ENCODE peak calls at places on chromosomes 11 and 22, in ten cellular contexts. One of them, this sample, is unnamed.

GRCh38 chr22:49547751-49548239 is 279.9 kb downstream of the BRD1 start:
- DNase-seq in tibial artery: peak; percentile 9
- DNase-seq in spleen: peak; percentile 59
- DNase-seq in neuronal stem cell: no peak
- DNase-seq in IMR-90: no peak
- DNase-seq in SK-N-SH: no peak
- DNase-seq in mesenchymal stem cell: no peak
- DNase-seq in A549: no peak
- DNase-seq in heart right ventricle: no peak
- DNase-seq in astrocyte: no peak
- DNase-seq in this sample: peak; percentile 49

GRCh38 chr11:108536783-108537182 is 38.6 kb upstream of the POGLUT3 start:
- DNase-seq in mesenchymal stem cell: no peak
- DNase-seq in astrocyte: no peak
- DNase-seq in heart right ventricle: no peak
- DNase-seq in neuronal stem cell: no peak
- DNase-seq in IMR-90: no peak
- DNase-seq in A549: no peak
- DNase-seq in SK-N-SH: no peak
- DNase-seq in tibial artery: no peak
- DNase-seq in spleen: no peak
- DNase-seq in this sample: no peak

GRCh38 chr11:8671651-8672062 is 10.8 kb downstream of the TRIM66 start:
- DNase-seq in A549: no peak
- DNase-seq in mesenchymal stem cell: no peak
- DNase-seq in IMR-90: peak; percentile 87
- DNase-seq in tibial artery: no peak
- DNase-seq in SK-N-SH: no peak
- DNase-seq in astrocyte: peak; percentile 85
- DNase-seq in neuronal stem cell: no peak
- DNase-seq in spleen: no peak
- DNase-seq in heart right ventricle: no peak
- DNase-seq in this sample: no peak

GRCh38 chr11:19520681-19521080 is 192.0 kb upstream of the NAV2 start:
- DNase-seq in IMR-90: no peak
- DNase-seq in tibial artery: no peak
- DNase-seq in SK-N-SH: no peak
- DNase-seq in neuronal stem cell: no peak
- DNase-seq in astrocyte: no peak
- DNase-seq in spleen: no peak
- DNase-seq in A549: no peak
- DNase-seq in heart right ventricle: no peak
- DNase-seq in mesenchymal stem cell: no peak
- DNase-seq in this sample: no peak

GRCh38 chr22:43897751-43898261 is 6.0 kb upstream of the PNPLA5 start:
- DNase-seq in heart right ventricle: no peak
- DNase-seq in mesenchymal stem cell: peak; percentile 66
- DNase-seq in spleen: no peak
- DNase-seq in IMR-90: peak; percentile 87
- DNase-seq in A549: peak; percentile 29
- DNase-seq in tibial artery: no peak
- DNase-seq in neuronal stem cell: no peak
- DNase-seq in astrocyte: peak; percentile 86
- DNase-seq in SK-N-SH: no peak
- DNase-seq in this sample: no peak

GRCh38 chr11:9210922-9211320 is 54.2 kb downstream of the DENND5A start:
- DNase-seq in tibial artery: no peak
- DNase-seq in heart right ventricle: no peak
- DNase-seq in A549: no peak
- DNase-seq in astrocyte: peak; percentile 70
- DNase-seq in neuronal stem cell: no peak
- DNase-seq in SK-N-SH: no peak
- DNase-seq in spleen: no peak
- DNase-seq in mesenchymal stem cell: peak; percentile 52
- DNase-seq in IMR-90: peak; percentile 48
- DNase-seq in this sample: no peak

GRCh38 chr11:19557720-19558140 is 154.9 kb upstream of the NAV2 start:
- DNase-seq in heart right ventricle: peak; percentile 87
- DNase-seq in astrocyte: peak; percentile 23
- DNase-seq in mesenchymal stem cell: peak; percentile 71
- DNase-seq in tibial artery: peak; percentile 67
- DNase-seq in SK-N-SH: peak; percentile 67
- DNase-seq in IMR-90: peak; percentile 70
- DNase-seq in spleen: peak; percentile 89
- DNase-seq in A549: peak; percentile 78
- DNase-seq in neuronal stem cell: peak; percentile 77
- DNase-seq in this sample: peak; percentile 88

GRCh38 chr22:22214819-22215329 is 29.7 kb upstream of the VPREB1 start:
- DNase-seq in heart right ventricle: no peak
- DNase-seq in tibial artery: no peak
- DNase-seq in mesenchymal stem cell: no peak
- DNase-seq in spleen: no peak
- DNase-seq in astrocyte: no peak
- DNase-seq in SK-N-SH: no peak
- DNase-seq in neuronal stem cell: no peak
- DNase-seq in A549: no peak
- DNase-seq in IMR-90: no peak
- DNase-seq in this sample: no peak

GRCh38 chr11:2428322-2428795 is 16.0 kb downstream of the TRPM5 start:
- DNase-seq in mesenchymal stem cell: peak; percentile 39
- DNase-seq in A549: peak; percentile 56
- DNase-seq in SK-N-SH: peak; percentile 85
- DNase-seq in spleen: peak; percentile 95
- DNase-seq in heart right ventricle: peak; percentile 79
- DNase-seq in neuronal stem cell: peak; percentile 67
- DNase-seq in IMR-90: peak; percentile 34
- DNase-seq in tibial artery: peak; percentile 71
- DNase-seq in astrocyte: peak; percentile 7
- DNase-seq in this sample: peak; percentile 87

GRCh38 chr11:76208829-76209670 is 2.7 kb upstream of the WNT11 start:
- DNase-seq in IMR-90: peak; percentile 12
- DNase-seq in A549: peak; percentile 79
- DNase-seq in heart right ventricle: peak; percentile 86
- DNase-seq in SK-N-SH: peak; percentile 92
- DNase-seq in spleen: peak; percentile 95
- DNase-seq in neuronal stem cell: peak; percentile 79
- DNase-seq in mesenchymal stem cell: peak; percentile 54
- DNase-seq in tibial artery: peak; percentile 72
- DNase-seq in astrocyte: no peak
- DNase-seq in this sample: peak; percentile 92

GRCh38 chr22:29383740-29384139 is 4.6 kb downstream of the AP1B1 start:
- DNase-seq in heart right ventricle: no peak
- DNase-seq in astrocyte: no peak
- DNase-seq in mesenchymal stem cell: no peak
- DNase-seq in neuronal stem cell: no peak
- DNase-seq in spleen: no peak
- DNase-seq in A549: no peak
- DNase-seq in tibial artery: no peak
- DNase-seq in IMR-90: no peak
- DNase-seq in SK-N-SH: no peak
- DNase-seq in this sample: no peak

GRCh38 chr11:271316-271715 is 6.9 kb upstream of the NLRP6 start:
- DNase-seq in A549: no peak
- DNase-seq in IMR-90: no peak
- DNase-seq in mesenchymal stem cell: no peak
- DNase-seq in SK-N-SH: no peak
- DNase-seq in neuronal stem cell: no peak
- DNase-seq in spleen: peak; percentile 77
- DNase-seq in astrocyte: no peak
- DNase-seq in tibial artery: no peak
- DNase-seq in heart right ventricle: no peak
- DNase-seq in this sample: peak; percentile 69

DNA sequence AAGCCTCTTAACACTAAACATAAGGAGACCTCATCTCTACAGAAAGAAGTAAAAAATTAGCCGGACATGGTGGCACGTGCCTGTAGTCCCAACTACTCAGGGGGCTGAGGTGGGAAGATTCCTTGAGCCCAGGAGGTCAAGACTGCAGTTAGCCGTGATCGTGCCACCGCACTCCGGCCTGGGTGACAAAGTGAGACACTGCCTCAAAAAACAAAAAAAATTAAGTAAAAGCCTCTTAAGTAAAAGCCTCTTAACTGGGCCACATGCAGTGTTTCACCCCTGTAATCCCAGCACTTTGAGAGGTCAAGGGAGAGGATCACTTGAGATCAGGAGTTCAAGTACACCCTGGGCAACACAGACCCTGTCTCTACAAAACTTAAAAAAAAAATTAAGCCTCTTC is 25.7 kb downstream of the CELF1 start:
- DNase-seq in mesenchymal stem cell: no peak
- DNase-seq in SK-N-SH: no peak
- DNase-seq in tibial artery: no peak
- DNase-seq in IMR-90: no peak
- DNase-seq in neuronal stem cell: no peak
- DNase-seq in spleen: no peak
- DNase-seq in heart right ventricle: no peak
- DNase-seq in astrocyte: no peak
- DNase-seq in A549: no peak
- DNase-seq in this sample: no peak
- H3K4me1 ChIP-seq in mesenchymal stem cell: peaks cover 16% of the 10 kb centered on the region
- H3K4me1 ChIP-seq in SK-N-SH: peaks cover 18% of the 10 kb centered on the region
- H3K4me1 ChIP-seq in tibial artery: peaks cover 7% of the 10 kb centered on the region
- H3K4me1 ChIP-seq in IMR-90: peaks cover 12% of the 10 kb centered on the region
- H3K4me1 ChIP-seq in neuronal stem cell: peaks cover 18% of the 10 kb centered on the region
- H3K4me1 ChIP-seq in spleen: peaks cover 98% of the 10 kb centered on the region
- H3K4me1 ChIP-seq in heart right ventricle: peaks cover 60% of the 10 kb centered on the region
- H3K4me1 ChIP-seq in astrocyte: peaks cover 24% of the 10 kb centered on the region
- H3K4me1 ChIP-seq in A549: peaks cover 35% of the 10 kb centered on the region
- H3K4me1 ChIP-seq in this sample: peaks cover 23% of the 10 kb centered on the region

GRCh38 chr11:30329150-30329940 is 6.4 kb downstream of the ARL14EP start:
- DNase-seq in IMR-90: no peak
- DNase-seq in spleen: no peak
- DNase-seq in SK-N-SH: no peak
- DNase-seq in mesenchymal stem cell: no peak
- DNase-seq in astrocyte: no peak
- DNase-seq in neuronal stem cell: no peak
- DNase-seq in A549: no peak
- DNase-seq in heart right ventricle: no peak
- DNase-seq in tibial artery: no peak
- DNase-seq in this sample: no peak

GRCh38 chr11:30328676-30329075 is 5.8 kb downstream of the ARL14EP start:
- DNase-seq in spleen: no peak
- DNase-seq in IMR-90: peak; percentile 31
- DNase-seq in SK-N-SH: no peak
- DNase-seq in mesenchymal stem cell: no peak
- DNase-seq in neuronal stem cell: no peak
- DNase-seq in A549: no peak
- DNase-seq in astrocyte: peak; percentile 44
- DNase-seq in tibial artery: no peak
- DNase-seq in heart right ventricle: no peak
- DNase-seq in this sample: no peak

GRCh38 chr11:30333405-30333804 is 10.5 kb downstream of the ARL14EP start:
- DNase-seq in heart right ventricle: no peak
- DNase-seq in tibial artery: no peak
- DNase-seq in IMR-90: no peak
- DNase-seq in A549: peak; percentile 31
- DNase-seq in astrocyte: no peak
- DNase-seq in spleen: no peak
- DNase-seq in SK-N-SH: peak; percentile 9
- DNase-seq in neuronal stem cell: no peak
- DNase-seq in mesenchymal stem cell: peak; percentile 14
- DNase-seq in this sample: no peak
- H3K4me1 ChIP-seq in heart right ventricle: peaks cover 12% of the 10 kb centered on the region
- H3K4me1 ChIP-seq in tibial artery: no peaks in the 10 kb centered on the region
- H3K4me1 ChIP-seq in IMR-90: no peaks in the 10 kb centered on the region
- H3K4me1 ChIP-seq in A549: no peaks in the 10 kb centered on the region
- H3K4me1 ChIP-seq in astrocyte: peaks cover 7% of the 10 kb centered on the region
- H3K4me1 ChIP-seq in spleen: peaks cover 18% of the 10 kb centered on the region
- H3K4me1 ChIP-seq in SK-N-SH: no peaks in the 10 kb centered on the region
- H3K4me1 ChIP-seq in neuronal stem cell: no peaks in the 10 kb centered on the region
- H3K4me1 ChIP-seq in mesenchymal stem cell: no peaks in the 10 kb centered on the region
- H3K4me1 ChIP-seq in this sample: no peaks in the 10 kb centered on the region

DNA sequence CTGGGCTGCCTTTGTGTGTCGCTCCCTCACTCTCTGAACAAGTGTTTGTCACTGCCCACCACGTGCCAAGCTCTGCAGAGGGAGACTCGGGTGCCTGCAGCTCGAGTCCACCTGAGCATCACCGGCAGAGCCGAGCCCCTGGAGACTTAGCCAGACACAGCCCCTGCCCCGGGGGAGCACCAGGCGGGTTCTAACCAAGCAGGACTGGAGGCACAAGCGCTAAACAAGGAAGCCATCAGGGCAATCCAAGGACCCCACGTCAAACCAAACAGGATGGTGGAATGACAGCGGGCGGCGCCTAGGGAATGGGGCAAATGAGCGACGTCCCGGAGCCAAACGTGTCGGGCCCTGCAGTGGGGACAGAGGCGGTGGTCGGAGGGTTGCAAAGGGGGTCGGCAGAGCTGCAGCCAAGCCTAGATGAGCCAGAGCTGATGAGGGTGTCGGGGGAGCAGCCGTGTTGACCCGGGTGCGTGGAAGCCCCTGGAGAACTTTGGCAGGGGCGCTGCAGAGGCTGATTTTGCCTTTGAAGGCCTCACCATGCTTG is 2.0 kb upstream of the GRAMD4 start:
- DNase-seq in heart right ventricle: no peak
- DNase-seq in neuronal stem cell: no peak
- DNase-seq in A549: no peak
- DNase-seq in IMR-90: no peak
- DNase-seq in mesenchymal stem cell: no peak
- DNase-seq in SK-N-SH: no peak
- DNase-seq in astrocyte: no peak
- DNase-seq in spleen: peak; percentile 74
- DNase-seq in tibial artery: no peak
- DNase-seq in this sample: no peak
- H3K4me1 ChIP-seq in heart right ventricle: peaks cover 54% of the 10 kb centered on the region
- H3K4me1 ChIP-seq in neuronal stem cell: peaks cover 16% of the 10 kb centered on the region
- H3K4me1 ChIP-seq in A549: peaks cover 13% of the 10 kb centered on the region
- H3K4me1 ChIP-seq in IMR-90: peaks cover 10% of the 10 kb centered on the region
- H3K4me1 ChIP-seq in mesenchymal stem cell: peaks cover 45% of the 10 kb centered on the region
- H3K4me1 ChIP-seq in SK-N-SH: peaks cover 62% of the 10 kb centered on the region
- H3K4me1 ChIP-seq in astrocyte: peaks cover 12% of the 10 kb centered on the region
- H3K4me1 ChIP-seq in spleen: peaks cover 72% of the 10 kb centered on the region
- H3K4me1 ChIP-seq in tibial artery: no peaks in the 10 kb centered on the region
- H3K4me1 ChIP-seq in this sample: peaks cover 26% of the 10 kb centered on the region

DNA sequence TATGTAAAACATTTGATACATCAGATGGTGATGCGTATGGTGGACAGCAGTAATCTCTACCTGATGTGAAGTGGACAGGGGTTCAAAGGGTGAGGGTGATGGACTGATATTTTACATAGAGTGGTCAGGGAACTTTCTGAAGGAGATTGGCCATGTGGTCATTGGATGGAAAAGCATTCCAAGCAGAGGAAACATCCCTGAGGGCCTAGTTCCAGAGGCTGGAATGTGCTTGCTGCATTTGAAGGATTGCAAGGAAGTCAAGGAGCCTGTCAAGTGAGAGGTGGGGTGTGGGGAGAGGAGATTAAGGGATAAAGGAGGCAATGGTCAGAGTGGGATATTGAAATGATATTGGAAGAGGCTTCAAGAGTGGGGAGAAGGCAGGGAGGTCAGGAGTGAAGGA is 151.9 kb upstream of the NTM start:
- DNase-seq in SK-N-SH: no peak
- DNase-seq in mesenchymal stem cell: no peak
- DNase-seq in spleen: no peak
- DNase-seq in IMR-90: no peak
- DNase-seq in A549: no peak
- DNase-seq in astrocyte: no peak
- DNase-seq in neuronal stem cell: no peak
- DNase-seq in heart right ventricle: no peak
- DNase-seq in tibial artery: no peak
- DNase-seq in this sample: no peak
- H3K4me1 ChIP-seq in SK-N-SH: no peaks in the 10 kb centered on the region
- H3K4me1 ChIP-seq in mesenchymal stem cell: no peaks in the 10 kb centered on the region
- H3K4me1 ChIP-seq in spleen: no peaks in the 10 kb centered on the region
- H3K4me1 ChIP-seq in IMR-90: no peaks in the 10 kb centered on the region
- H3K4me1 ChIP-seq in A549: no peaks in the 10 kb centered on the region
- H3K4me1 ChIP-seq in astrocyte: no peaks in the 10 kb centered on the region
- H3K4me1 ChIP-seq in neuronal stem cell: peaks cover 3% of the 10 kb centered on the region
- H3K4me1 ChIP-seq in heart right ventricle: no peaks in the 10 kb centered on the region
- H3K4me1 ChIP-seq in tibial artery: no peaks in the 10 kb centered on the region
- H3K4me1 ChIP-seq in this sample: no peaks in the 10 kb centered on the region

This sample was measured in kidney.